ENCODE peak calls at places on chromosomes 3 and 15, in six cellular contexts. T is HepG2, Q is K562, E is H1, G is SK-N-SH, X is GM12878. H is an unnamed sample.

GRCh38 chr3:156413293-156413912 is 141.5 kb downstream of the SSR3 start:
- DNase-seq in Q (no peak), G (no peak), E (no peak), T (no peak), X (no peak), H (no peak)

GRCh38 chr15:86235667-86236066 is 156.0 kb downstream of the AGBL1 start:
- DNase-seq in X (no peak), Q (no peak), E (no peak), G (peak), T (no peak), H (no peak)

GRCh38 chr3:196120291-196120951 is 38.5 kb upstream of the TFRC start:
- DNase-seq in G (no peak), Q (no peak), T (no peak), E (no peak), X (no peak), H (peak)

GRCh38 chr3:33211444-33211843 is 7.2 kb downstream of the SUSD5 start:
- DNase-seq in Q (no peak), X (no peak), G (no peak), E (no peak), T (no peak), H (no peak)

GRCh38 chr15:40338921-40339620 is 1.7 kb downstream of the CCDC9B start:
- DNase-seq in E (no peak), X (no peak), T (peak), Q (no peak), G (no peak), H (no peak)

GRCh38 chr3:136196064-136196400 is at the start of gene MSL2:
- DNase-seq in Q (no peak), G (no peak), E (no peak), T (no peak), X (no peak), H (no peak)

GRCh38 chr3:183178833-183179549 is 16.5 kb upstream of the LAMP3 start:
- DNase-seq in X (no peak), Q (peak), E (peak), G (peak), T (no peak), H (no peak)

GRCh38 chr3:17431004-17431403 is 311.4 kb downstream of the TBC1D5 start:
- DNase-seq in T (peak), Q (peak), X (no peak), G (peak), E (no peak), H (no peak)

GRCh38 chr3:46829699-46830208 is 33.5 kb downstream of the MYL3 start:
- DNase-seq in Q (no peak), T (no peak), E (peak), X (peak), G (no peak), H (no peak)

GRCh38 chr3:50264389-50264963 is 4.5 kb upstream of the SEMA3B start:
- DNase-seq in E (peak), Q (no peak), G (peak), T (peak), X (no peak), H (no peak)
- TF ChIP-seq POLR2AphosphoS5 in E (peak), Q (no peak), G (peak), T (peak), X (no peak), H (no peak)

DNA sequence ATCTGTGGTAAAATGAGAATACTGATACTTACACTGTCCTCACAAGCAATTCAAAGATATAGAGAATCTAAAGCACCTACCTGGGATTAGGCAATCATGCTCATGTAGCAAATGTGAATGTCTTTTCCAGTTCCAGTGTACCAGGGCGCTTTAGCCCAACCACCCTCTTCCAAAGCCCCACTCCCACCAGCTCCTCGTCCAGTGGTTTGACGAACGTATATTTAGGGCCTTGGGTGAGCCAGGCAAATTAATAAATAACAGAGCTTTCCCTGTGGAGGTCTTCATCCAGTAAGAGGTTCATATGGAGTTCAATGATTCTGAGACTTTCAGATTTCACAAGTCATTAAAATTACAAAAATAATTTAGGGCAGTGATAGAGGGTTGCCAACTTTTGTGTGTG is 162.3 kb upstream of the C2CD4B start:
- DNase-seq in E (no peak), X (no peak), Q (no peak), T (no peak), G (no peak), H (no peak)
- TF ChIP-seq GABPA in E (no peak), X (no peak), Q (no peak), T (no peak), G (no peak), H (no peak)

DNA sequence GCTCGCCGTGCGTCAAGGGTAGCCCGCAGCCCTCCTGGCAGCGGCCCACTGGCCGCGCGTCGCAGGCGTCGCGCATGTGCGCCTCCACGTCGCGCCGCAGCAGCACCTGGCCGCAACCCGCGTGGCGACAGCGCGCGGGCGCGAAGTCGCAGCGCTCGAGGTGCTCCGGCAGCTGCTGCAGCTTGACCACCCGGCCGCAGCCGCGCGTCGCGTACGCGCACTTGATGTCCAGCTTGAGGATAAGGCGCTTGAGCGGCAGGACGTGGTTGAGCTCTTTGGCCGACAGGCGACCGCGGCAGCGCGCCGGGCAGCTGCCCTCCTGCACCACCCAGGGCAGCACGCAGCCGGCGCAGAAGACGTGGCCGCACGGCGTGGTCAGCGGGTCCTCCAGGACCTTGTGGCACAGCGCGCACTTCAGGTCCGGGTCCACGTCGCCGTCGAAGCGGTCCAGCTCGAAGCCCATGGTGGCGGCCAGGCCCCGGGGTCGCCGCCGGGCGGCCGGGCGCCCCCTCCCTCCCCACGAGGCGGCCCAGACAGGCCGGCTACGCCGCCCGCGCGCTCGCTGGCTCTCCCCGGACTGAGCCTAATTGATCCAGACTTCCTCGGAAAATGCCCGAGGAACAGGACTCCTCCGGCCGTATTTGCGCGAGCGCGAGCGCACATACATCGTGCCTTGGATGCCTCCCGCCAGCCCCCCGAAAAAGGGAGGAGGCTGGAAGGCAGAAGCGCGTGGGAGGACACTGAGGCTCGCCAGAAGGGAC is at the start of gene PDZRN3:
- DNase-seq in E (peak), Q (no peak), T (no peak), X (no peak), G (peak), H (no peak)
- TF ChIP-seq POLR2AphosphoS5 in E (peak), Q (no peak), T (no peak), X (no peak), G (peak), H (no peak)

DNA sequence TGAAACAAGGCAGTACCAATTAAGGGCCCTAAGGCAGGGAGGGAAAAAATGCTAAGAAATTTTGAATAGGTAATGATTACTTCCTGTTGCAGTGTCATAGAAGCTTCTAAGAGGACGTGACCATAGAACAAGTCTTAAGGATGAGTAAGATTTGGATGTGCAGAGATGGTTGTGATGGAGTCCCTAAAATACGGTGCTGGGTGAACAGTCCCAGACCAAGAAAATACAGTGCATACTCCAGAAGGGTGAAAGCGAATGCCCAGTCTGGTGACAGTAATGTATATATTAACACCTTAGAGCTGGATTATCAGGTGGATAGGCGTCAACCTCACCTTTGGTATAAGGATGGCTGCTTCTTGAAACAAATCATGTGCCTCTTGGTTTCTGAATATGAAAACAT is 101.3 kb upstream of the TP63 start:
- DNase-seq in Q (no peak), X (no peak), T (no peak), E (no peak), G (no peak), H (no peak)
- TF ChIP-seq GABPA in Q (no peak), X (no peak), T (no peak), E (no peak), G (no peak), H (no peak)

DNA sequence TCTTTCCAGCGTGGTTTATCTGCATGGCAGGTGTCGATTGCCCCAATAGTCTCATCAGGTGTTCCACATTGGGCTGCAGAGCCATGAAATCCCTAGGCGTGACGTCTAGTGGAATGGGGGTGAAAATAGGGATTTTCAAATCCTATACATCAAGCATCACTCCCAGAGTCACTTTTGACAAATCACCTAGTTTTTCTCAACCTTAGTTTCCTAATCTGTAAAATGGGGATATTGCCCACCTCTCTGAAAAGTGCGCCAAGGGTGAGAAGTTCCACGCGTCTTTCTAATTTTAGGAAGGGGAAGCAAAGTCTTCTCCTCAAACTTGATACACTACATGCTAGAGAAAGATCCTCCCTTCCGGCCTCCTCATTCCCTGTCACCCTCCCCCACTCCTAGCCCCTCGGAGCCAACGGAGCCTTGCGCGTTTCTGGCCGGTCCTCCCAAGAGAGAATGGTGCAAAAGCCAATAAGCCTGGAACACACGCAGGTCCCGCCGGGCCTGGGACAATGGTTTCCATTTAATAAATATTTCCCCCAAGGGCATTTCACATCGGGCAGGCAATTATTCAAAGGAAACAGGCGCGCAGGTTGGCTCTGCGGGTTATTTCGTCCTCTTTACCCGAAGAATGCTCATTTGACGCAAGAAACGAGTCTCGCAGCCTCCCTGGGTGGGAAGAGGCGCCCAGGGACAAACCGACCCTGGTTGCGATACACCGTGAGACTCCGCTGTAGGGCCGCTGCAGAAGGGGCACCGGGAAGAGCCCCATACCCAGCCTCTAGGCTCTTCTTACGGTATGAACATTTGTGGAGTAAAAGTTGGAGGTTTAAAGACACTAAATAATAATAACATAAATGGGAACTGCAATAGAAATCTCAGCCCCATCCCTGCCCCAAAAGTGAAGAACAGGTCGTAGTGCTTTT is 1.2 kb upstream of the SOX14 start:
- DNase-seq in T (no peak), E (no peak), X (no peak), G (peak), Q (no peak), H (no peak)
- TF ChIP-seq POLR2AphosphoS5 in T (no peak), E (no peak), X (no peak), G (no peak), Q (no peak), H (no peak)

GRCh38 chr3:37766220-37766605 is 95.5 kb upstream of the CTDSPL start:
- DNase-seq in X (no peak), E (no peak), T (no peak), Q (no peak), G (no peak), H (no peak)
- TF ChIP-seq GABPA in X (no peak), E (no peak), T (no peak), Q (no peak), G (no peak), H (no peak)

H was measured in HL-60.